ENCODE peak calls at places on chromosome X, in seven cellular contexts. Z is mesendoderm, R is H1, S is IMR-90, Q is mesenchymal stem cell, M is neuronal stem cell, J is trophoblast cell. B is an unnamed sample.
A peak's percentile ranks its signal among the peaks of the same experiment; 100 is the strongest.

GRCh38 chrX:23993012-23993633 is 33.9 kb downstream of the KLHL15 start:
- DNase-seq in S (peak; percentile 39), Q (no peak), J (no peak), Z (no peak), R (no peak), M (no peak), B (no peak)

GRCh38 chrX:137547291-137547690 is 18.6 kb upstream of the ZIC3 start:
- DNase-seq in M (no peak), R (peak; percentile 52), S (no peak), J (no peak), Q (no peak), Z (peak; percentile 27), B (peak; percentile 50)

GRCh38 chrX:46376246-46376885 is 168.9 kb downstream of the ZNF674 start:
- DNase-seq in M (peak; percentile 27), Q (peak; percentile 61), Z (peak; percentile 75), R (no peak), J (peak; percentile 4), S (peak; percentile 48), B (peak; percentile 56)

GRCh38 chrX:30875957-30876356 is 13.1 kb downstream of the TAB3 start:
- DNase-seq in Z (no peak), S (peak; percentile 87), R (no peak), J (peak; percentile 34), M (no peak), Q (peak; percentile 83), B (no peak)

GRCh38 chrX:24150051-24150790 is 692 bp downstream of the ZFX start:
- DNase-seq in M (peak; percentile 80), Z (peak; percentile 88), J (peak; percentile 66), S (peak; percentile 92), R (peak; percentile 68), Q (peak; percentile 89), B (peak; percentile 91)

GRCh38 chrX:119981286-119982070 is 37.9 kb upstream of the NKAP start:
- DNase-seq in J (peak; percentile 10), M (no peak), Z (peak; percentile 76), S (peak; percentile 5), Q (peak; percentile 33), R (peak; percentile 49), B (peak; percentile 60)

GRCh38 chrX:13411496-13412207 is 91.8 kb upstream of the ATXN3L start:
- DNase-seq in Z (peak; percentile 60), Q (no peak), M (no peak), J (no peak), R (no peak), S (no peak), B (no peak)

GRCh38 chrX:134801267-134801666 is 143.0 kb upstream of the PLAC1 start:
- DNase-seq in S (peak; percentile 32), Z (no peak), R (no peak), J (no peak), Q (no peak), M (no peak), B (no peak)

GRCh38 chrX:87468941-87469340 is 48.7 kb upstream of the KLHL4 start:
- DNase-seq in R (no peak), M (no peak), Q (no peak), J (no peak), S (no peak), Z (no peak), B (no peak)

DNA sequence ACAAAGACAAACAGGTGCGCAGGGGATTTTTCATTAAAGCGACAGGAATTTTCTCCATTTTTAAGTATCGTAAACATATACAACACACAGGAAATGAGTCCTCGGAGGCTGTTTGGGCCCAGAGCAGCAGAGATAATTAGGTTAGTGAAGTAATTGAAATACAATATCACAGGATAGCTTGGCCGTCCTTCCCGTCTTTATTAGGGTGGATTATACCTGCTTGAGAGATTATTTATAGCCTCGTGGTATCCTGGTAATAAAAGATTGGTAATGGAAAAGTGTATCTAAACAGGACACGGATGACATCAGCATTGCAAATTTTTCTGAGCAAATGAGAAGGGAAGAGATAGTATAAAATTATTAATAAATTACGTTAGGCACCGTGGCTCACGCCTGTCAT is 68.2 kb downstream of the CRLF2 start:
- DNase-seq in M (no peak), R (peak; percentile 22), Z (no peak), Q (no peak), S (no peak), J (no peak), B (no peak)
- H3K23ac ChIP-seq in M (no peak overlapping the region), R (no peak overlapping the region), Z (no peak overlapping the region), Q (no peak overlapping the region), S (no peak overlapping the region), J (no peak overlapping the region), B (no peak overlapping the region)

GRCh38 chrX:20513185-20513584 is 246.5 kb upstream of the RPS6KA3 start:
- DNase-seq in M (no peak), Z (no peak), Q (peak; percentile 19), R (no peak), S (no peak), J (no peak), B (no peak)
- H4K8ac ChIP-seq in M (no peak overlapping the region), Z (no peak overlapping the region), Q (no peak overlapping the region), R (no peak overlapping the region), S (no peak overlapping the region), J (no peak overlapping the region), B (no peak overlapping the region)

GRCh38 chrX:78513996-78514745 is 145.0 kb downstream of the RTL3 start:
- DNase-seq in Z (no peak), J (no peak), M (no peak), S (no peak), R (no peak), Q (no peak), B (no peak)
- H3K23ac ChIP-seq in Z (no peak overlapping the region), J (no peak overlapping the region), M (no peak overlapping the region), S (no peak overlapping the region), R (no peak overlapping the region), Q (no peak overlapping the region), B (no peak overlapping the region)

GRCh38 chrX:41334866-41335589 is 1.1 kb downstream of the DDX3X start:
- DNase-seq in Z (peak; percentile 59), M (no peak), J (no peak), Q (peak; percentile 59), R (no peak), S (peak; percentile 62), B (peak; percentile 56)
- H4K8ac ChIP-seq in Z (peak overlapping the region; percentile 95), M (no peak overlapping the region), J (peak overlapping the region; percentile 99), Q (peak overlapping the region; percentile 27), R (peak overlapping the region; percentile 99), S (peak overlapping the region; percentile 87), B (peak overlapping the region; percentile 96)

DNA sequence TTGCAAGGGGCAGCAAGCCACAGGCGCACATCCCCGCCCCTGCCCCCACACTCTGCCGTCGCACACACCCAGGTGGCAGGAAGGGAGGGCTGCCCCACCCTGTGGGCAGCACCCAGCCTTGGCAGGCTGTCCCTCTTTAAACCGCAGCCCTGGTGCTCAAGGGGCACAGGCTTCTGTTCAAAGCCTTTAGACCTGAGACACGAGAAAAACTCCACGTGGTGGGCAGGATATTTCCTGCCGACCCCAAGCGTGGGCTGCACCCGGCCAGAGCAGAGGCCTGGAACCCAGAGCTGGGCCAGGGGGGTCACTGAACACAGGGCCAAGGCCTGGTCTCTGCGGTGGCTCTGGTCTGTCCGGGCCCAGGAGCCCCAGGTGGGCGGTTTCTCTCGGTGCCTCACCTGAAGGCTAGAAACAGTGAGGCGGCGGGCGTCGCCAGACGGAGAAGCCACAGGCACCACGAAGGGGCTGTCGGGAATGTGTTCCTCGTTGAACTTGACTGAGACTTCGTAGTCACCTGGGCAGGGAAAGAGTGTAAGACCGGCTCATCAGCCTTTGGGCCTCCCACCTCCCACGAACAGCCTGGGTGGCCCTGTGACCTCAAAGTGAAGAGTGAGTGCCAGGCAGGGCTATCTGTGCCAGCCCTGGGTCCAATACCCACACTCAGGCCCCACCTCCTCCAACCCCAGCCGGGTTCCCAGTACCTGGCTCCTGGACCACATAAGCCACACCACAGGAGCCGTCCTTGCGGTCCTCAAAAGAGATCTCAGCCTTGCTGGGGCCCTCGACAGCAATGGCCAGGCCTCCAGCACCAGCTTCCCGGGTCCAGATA is 23.0 kb downstream of the FLNA start:
- DNase-seq in R (no peak), S (no peak), Q (no peak), J (no peak), M (no peak), Z (peak; percentile 0), B (no peak)
- H3K23ac ChIP-seq in R (no peak overlapping the region), S (no peak overlapping the region), Q (no peak overlapping the region), J (no peak overlapping the region), M (no peak overlapping the region), Z (no peak overlapping the region), B (no peak overlapping the region)

GRCh38 chrX:11386001-11386523 is 92.8 kb downstream of the AMELX start:
- DNase-seq in M (no peak), R (no peak), Q (peak; percentile 44), J (peak; percentile 89), Z (no peak), S (peak; percentile 75), B (no peak)
- H4K8ac ChIP-seq in M (no peak overlapping the region), R (no peak overlapping the region), Q (no peak overlapping the region), J (no peak overlapping the region), Z (no peak overlapping the region), S (no peak overlapping the region), B (no peak overlapping the region)

GRCh38 chrX:80705379-80705778 is 104.3 kb downstream of the BRWD3 start:
- DNase-seq in Q (no peak), S (no peak), J (no peak), Z (no peak), M (no peak), R (no peak), B (no peak)
- H3K23ac ChIP-seq in Q (no peak overlapping the region), S (no peak overlapping the region), J (no peak overlapping the region), Z (no peak overlapping the region), M (no peak overlapping the region), R (no peak overlapping the region), B (no peak overlapping the region)

DNA sequence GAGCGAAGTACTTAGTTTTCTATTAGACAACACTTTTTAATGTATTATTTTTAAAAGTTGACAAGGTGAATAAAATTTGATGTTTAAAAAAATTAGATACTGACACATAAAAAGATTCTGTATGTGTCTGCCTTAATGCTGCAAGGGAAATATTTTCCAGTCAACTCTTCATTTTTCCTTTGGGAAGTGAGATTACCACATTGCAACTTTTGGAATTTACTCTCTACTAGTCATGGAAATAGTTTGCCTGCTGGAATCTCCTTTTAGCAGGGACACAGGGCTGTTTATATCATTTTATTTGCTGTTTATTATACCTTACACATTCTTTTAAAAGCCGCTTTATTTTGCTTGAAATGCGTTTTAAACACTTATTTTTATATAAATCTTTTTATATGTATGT is 135.1 kb downstream of the MID1 start:
- DNase-seq in Q (no peak), J (no peak), S (peak; percentile 13), Z (no peak), R (no peak), M (no peak), B (no peak)
- H4K8ac ChIP-seq in Q (no peak overlapping the region), J (no peak overlapping the region), S (no peak overlapping the region), Z (no peak overlapping the region), R (no peak overlapping the region), M (no peak overlapping the region), B (no peak overlapping the region)

GRCh38 chrX:72351606-72352338 is 46.1 kb upstream of the CITED1 start:
- DNase-seq in M (no peak), Q (no peak), R (no peak), Z (no peak), J (no peak), S (no peak), B (no peak)
- H3K23ac ChIP-seq in M (no peak overlapping the region), Q (no peak overlapping the region), R (no peak overlapping the region), Z (no peak overlapping the region), J (no peak overlapping the region), S (no peak overlapping the region), B (no peak overlapping the region)

DNA sequence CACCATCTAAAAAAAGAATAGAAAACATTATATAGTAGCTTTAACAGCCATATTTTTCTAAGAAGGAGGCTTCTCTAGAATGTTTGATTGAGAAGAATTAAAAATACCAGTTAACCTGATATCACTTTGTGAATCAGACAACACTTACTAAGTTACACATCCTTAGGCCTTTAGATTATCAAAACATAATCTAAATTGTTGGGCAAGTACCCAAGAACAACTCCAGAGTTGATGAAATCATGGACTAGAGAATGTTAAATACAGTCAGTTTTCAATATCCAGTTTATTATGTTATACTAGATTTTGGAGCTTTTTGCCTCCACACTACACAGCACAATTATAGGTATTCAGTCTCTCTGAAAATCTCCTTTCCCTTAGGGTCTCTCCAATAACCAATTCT is 39.6 kb downstream of the ARL13A start:
- DNase-seq in S (peak; percentile 58), J (no peak), Z (no peak), Q (no peak), R (no peak), M (no peak), B (no peak)
- H4K8ac ChIP-seq in S (no peak overlapping the region), J (no peak overlapping the region), Z (no peak overlapping the region), Q (no peak overlapping the region), R (no peak overlapping the region), M (no peak overlapping the region), B (no peak overlapping the region)

B was measured in H9.